ENCODE peak calls at places on chromosomes 5 and 9, in four cellular contexts. M, J, R and Y are unnamed samples.

GRCh38 chr9:135536166-135536565 is 9.8 kb upstream of the OBP2A start:
- DNase-seq in M (peak; percentile 10), J (no peak), R (no peak), Y (no peak)

GRCh38 chr9:89770779-89771178 is 166.0 kb downstream of the GADD45G start:
- DNase-seq in M (no peak), J (no peak), R (peak; percentile 24), Y (no peak)

GRCh38 chr9:35172878-35173277 is 11.1 kb downstream of the UNC13B start:
- DNase-seq in M (no peak), J (no peak), R (no peak), Y (no peak)

GRCh38 chr5:53642006-53642405 is 81.6 kb downstream of the NDUFS4 start:
- DNase-seq in M (no peak), J (no peak), R (no peak), Y (no peak)

GRCh38 chr5:97006454-97006853 is 70.6 kb downstream of the LNPEP start:
- DNase-seq in M (no peak), J (no peak), R (no peak), Y (no peak)

GRCh38 chr5:138391859-138392386 is 39.4 kb downstream of the KDM3B start:
- DNase-seq in M (no peak), J (no peak), R (peak; percentile 37), Y (peak; percentile 39)

GRCh38 chr5:53010819-53011218 is 21.7 kb downstream of the ITGA2 start:
- DNase-seq in M (no peak), J (no peak), R (no peak), Y (no peak)

GRCh38 chr9:109640232-109641078 is 139.5 kb upstream of the PALM2AKAP2 start:
- DNase-seq in M (peak; percentile 36), J (peak; percentile 54), R (peak; percentile 61), Y (peak; percentile 59)

GRCh38 chr9:33080534-33080933 is 4.1 kb upstream of the SMU1 start:
- DNase-seq in M (no peak), J (no peak), R (no peak), Y (no peak)

GRCh38 chr9:112541690-112542089 is 55.1 kb downstream of the KIAA1958 start:
- DNase-seq in M (no peak), J (no peak), R (no peak), Y (no peak)
- H3K27ac ChIP-seq in M (no peak overlapping the region), J (no peak overlapping the region), R (no peak overlapping the region), Y (no peak overlapping the region)

DNA sequence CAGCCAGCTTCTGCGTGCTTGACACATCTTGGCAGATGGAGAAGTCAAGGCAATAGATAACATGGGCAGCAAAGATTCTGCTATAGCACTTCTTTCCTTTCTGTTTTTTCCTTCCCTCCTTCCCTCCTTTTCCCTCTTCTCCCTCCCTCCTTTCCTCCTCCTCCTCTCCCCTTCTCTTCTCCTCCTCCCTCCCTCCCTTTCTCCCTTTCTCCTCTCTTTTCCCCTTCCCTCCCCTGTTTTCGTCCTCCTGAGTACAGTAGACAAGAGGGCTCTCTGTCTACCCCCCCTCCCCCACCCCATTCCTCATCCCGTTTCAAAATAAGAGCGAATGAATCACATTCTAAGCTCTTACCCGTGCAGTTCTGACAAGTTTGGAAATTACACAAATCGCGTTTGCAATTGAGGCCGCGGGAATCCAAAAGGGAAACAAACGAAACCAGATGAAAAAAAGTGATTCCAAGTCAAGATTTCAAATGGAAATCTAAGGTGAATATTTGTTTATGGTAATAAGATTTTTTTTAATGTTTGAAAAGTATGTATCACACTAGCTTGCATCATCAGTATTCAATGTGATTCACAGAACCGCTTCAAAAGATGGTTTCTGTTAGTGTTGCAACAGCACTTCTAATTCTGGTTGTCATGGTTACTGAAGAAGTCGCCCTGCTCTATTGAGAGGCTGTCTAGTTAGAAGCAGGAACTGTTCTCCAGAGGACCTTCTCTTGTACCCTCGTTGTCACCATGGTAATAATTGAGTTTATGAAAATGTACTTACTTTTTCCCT is 1.3 kb downstream of the NIM1K start:
- DNase-seq in M (no peak), J (no peak), R (no peak), Y (no peak)
- H3K4me3 ChIP-seq in M (peak overlapping the region; percentile 62), J (peak overlapping the region; percentile 16), R (peak overlapping the region; percentile 63), Y (peak overlapping the region; percentile 76)

DNA sequence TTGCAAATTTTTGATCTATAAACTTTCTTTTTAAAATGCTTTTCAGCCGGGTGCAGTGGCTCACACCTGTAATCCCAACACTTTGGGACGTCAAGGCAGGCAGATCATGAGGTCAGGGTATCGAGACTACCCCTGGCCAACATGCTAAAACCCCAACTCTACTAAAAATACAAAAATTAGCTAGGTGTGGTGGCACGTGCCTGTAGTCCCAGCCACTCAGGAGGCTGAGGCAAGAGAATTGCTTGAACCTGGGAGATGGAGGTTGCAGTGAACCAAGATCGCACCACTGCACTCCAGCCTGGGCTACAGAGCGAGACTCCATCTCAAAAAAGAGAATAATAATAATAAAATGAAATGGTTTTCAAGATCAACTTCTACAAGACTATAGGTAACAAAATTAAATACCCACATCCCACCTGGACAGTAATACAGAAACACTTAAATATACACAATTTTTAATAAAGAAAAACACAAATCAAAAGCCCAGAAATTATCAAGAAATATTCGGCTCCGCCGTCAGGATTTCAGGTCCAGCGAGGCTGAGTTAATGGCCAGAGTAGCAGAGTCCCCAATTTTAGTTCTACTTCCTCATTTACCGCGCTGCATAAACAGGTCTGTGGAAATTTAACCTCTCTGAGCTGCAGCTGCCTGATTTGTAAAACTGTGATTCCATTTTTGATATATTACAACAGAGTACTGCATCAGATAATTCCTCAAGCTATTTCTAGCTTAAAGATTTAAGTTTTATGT is 4.0 kb downstream of the TUT7 start:
- DNase-seq in M (no peak), J (no peak), R (no peak), Y (no peak)
- H3K27ac ChIP-seq in M (no peak overlapping the region), J (no peak overlapping the region), R (no peak overlapping the region), Y (no peak overlapping the region)

GRCh38 chr5:37657046-37657445 is 182.8 kb downstream of the GDNF start:
- DNase-seq in M (no peak), J (no peak), R (no peak), Y (no peak)
- H3K4me3 ChIP-seq in M (no peak overlapping the region), J (no peak overlapping the region), R (no peak overlapping the region), Y (no peak overlapping the region)